ENCODE peak calls at places on chromosomes 13 and 19, in six cellular contexts. Q is upper lobe of right lung, T is AG04450, G is astrocyte of the spinal cord, D is kidney epithelial cell, P is heart right ventricle. A is an unnamed sample.

GRCh38 chr19:19305066-19305465 is 15.2 kb downstream of the SUGP1 start:
- DNase-seq in Q (no peak), T (no peak), G (no peak), D (no peak), P (no peak), A (no peak)

GRCh38 chr19:370641-371330 is 26.2 kb upstream of the MIER2 start:
- DNase-seq in Q (no peak), T (no peak), G (no peak), D (no peak), P (no peak), A (no peak)

GRCh38 chr13:90984737-90985136 is 362.8 kb upstream of the MIR17HG start:
- DNase-seq in Q (no peak), T (no peak), G (no peak), D (no peak), P (no peak), A (no peak)

GRCh38 chr13:65854431-65854830 is 1375.7 kb downstream of the PCDH9 start:
- DNase-seq in Q (no peak), T (no peak), G (no peak), D (no peak), P (no peak), A (no peak)

GRCh38 chr13:26442541-26442940 is 114.9 kb upstream of the WASF3 start:
- DNase-seq in Q (no peak), T (peak), G (peak), D (no peak), P (no peak), A (no peak)

GRCh38 chr13:20824762-20825161 is 51.0 kb upstream of the EEF1AKMT1 start:
- DNase-seq in Q (no peak), T (no peak), G (peak), D (no peak), P (no peak), A (no peak)

GRCh38 chr13:22134261-22134660 is 463.4 kb downstream of the FGF9 start:
- DNase-seq in Q (no peak), T (no peak), G (no peak), D (no peak), P (no peak), A (no peak)

GRCh38 chr13:39895254-39895653 is 239.8 kb downstream of the COG6 start:
- DNase-seq in Q (no peak), T (no peak), G (peak), D (no peak), P (no peak), A (no peak)

GRCh38 chr13:110130431-110130830 is 176.5 kb downstream of the COL4A1 start:
- DNase-seq in Q (no peak), T (no peak), G (no peak), D (no peak), P (no peak), A (no peak)

GRCh38 chr19:17184381-17184841 is 30.7 kb upstream of the USE1 start:
- DNase-seq in Q (no peak), T (no peak), G (no peak), D (no peak), P (no peak), A (no peak)

GRCh38 chr13:51914137-51914493 is 52.3 kb downstream of the CCDC70 start:
- DNase-seq in Q (no peak), T (no peak), G (no peak), D (no peak), P (no peak), A (no peak)

GRCh38 chr19:56837492-56837891 is 3.0 kb downstream of the PEG3 start:
- DNase-seq in Q (peak), T (no peak), G (peak), D (peak), P (peak), A (no peak)

GRCh38 chr13:21458457-21458815 is 667 bp downstream of the ZDHHC20 start:
- DNase-seq in Q (peak), T (no peak), G (no peak), D (no peak), P (peak), A (no peak)

GRCh38 chr19:17929056-17929455 is 3.8 kb upstream of the CCDC124 start:
- DNase-seq in Q (no peak), T (no peak), G (no peak), D (no peak), P (no peak), A (no peak)

GRCh38 chr13:74867460-74867859 is 614.5 kb downstream of the TBC1D4 start:
- DNase-seq in Q (no peak), T (no peak), G (no peak), D (no peak), P (no peak), A (no peak)

GRCh38 chr19:48627211-48627864 is 8.0 kb downstream of the SPHK2 start:
- DNase-seq in Q (peak), T (no peak), G (no peak), D (no peak), P (no peak), A (no peak)

GRCh38 chr13:73417012-73417615 is 358.3 kb downstream of the KLF5 start:
- DNase-seq in Q (no peak), T (no peak), G (no peak), D (no peak), P (no peak), A (no peak)

GRCh38 chr19:17248011-17248776 is 2.5 kb upstream of the NR2F6 start:
- DNase-seq in Q (no peak), T (no peak), G (no peak), D (no peak), P (no peak), A (no peak)

GRCh38 chr13:38398810-38399493 is 49.3 kb downstream of the UFM1 start:
- DNase-seq in Q (no peak), T (no peak), G (no peak), D (peak), P (no peak), A (peak)

GRCh38 chr13:112012004-112012704 is 54.8 kb upstream of the SOX1 start:
- DNase-seq in Q (peak), T (no peak), G (no peak), D (no peak), P (no peak), A (no peak)

GRCh38 chr13:100646030-100646673 is 28.4 kb downstream of the TMTC4 start:
- DNase-seq in Q (no peak), T (no peak), G (peak), D (no peak), P (no peak), A (peak)

GRCh38 chr13:21637296-21637695 is 33.3 kb upstream of the MICU2 start:
- DNase-seq in Q (peak), T (no peak), G (peak), D (peak), P (no peak), A (no peak)

GRCh38 chr19:18683109-18683954 is at the start of gene CRTC1:
- DNase-seq in Q (peak), T (peak), G (peak), D (peak), P (peak), A (peak)

DNA sequence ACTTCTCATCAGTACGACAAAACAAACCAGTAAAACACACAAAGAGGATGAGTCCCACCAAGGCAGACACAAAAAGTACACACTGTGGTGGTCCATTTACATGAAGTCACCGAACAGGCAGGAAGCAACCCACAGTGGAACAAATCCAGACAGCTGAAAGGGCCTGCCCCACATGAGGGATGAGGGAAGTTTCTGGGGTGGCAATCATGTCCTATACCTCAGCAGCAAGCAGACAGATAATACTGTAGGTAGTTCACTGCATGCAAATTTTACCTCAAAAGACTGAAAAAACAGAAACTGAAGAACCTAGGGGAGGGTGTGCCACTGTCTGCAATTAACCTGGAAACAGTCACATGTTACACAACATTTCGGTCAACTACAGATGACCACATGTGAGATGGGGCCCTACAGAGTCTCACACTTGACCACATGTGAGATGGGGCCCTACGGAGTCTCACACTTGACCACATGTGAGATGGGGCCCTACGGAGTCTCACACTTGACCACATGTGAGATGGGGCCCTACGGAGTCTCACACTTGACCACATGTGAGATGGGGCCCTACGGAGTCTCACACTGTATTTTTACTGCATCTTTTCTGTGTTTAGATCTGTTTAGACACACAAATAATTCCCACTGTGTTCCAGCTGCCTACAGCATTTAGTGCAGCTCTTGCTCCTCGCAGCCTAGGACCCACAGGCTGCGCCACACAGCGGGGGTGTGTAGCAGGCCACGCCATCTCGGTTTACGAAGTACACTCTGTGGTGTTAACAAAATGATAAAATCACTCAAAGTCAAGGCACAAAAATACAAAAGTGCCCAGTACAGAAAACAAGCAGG is 22.2 kb downstream of the PCID2 start:
- DNase-seq in Q (no peak), T (no peak), G (peak), D (no peak), P (no peak), A (no peak)
- H3K4me3 ChIP-seq in Q (no peak), T (no peak), G (no peak), D (no peak), P (no peak), A (no peak)

DNA sequence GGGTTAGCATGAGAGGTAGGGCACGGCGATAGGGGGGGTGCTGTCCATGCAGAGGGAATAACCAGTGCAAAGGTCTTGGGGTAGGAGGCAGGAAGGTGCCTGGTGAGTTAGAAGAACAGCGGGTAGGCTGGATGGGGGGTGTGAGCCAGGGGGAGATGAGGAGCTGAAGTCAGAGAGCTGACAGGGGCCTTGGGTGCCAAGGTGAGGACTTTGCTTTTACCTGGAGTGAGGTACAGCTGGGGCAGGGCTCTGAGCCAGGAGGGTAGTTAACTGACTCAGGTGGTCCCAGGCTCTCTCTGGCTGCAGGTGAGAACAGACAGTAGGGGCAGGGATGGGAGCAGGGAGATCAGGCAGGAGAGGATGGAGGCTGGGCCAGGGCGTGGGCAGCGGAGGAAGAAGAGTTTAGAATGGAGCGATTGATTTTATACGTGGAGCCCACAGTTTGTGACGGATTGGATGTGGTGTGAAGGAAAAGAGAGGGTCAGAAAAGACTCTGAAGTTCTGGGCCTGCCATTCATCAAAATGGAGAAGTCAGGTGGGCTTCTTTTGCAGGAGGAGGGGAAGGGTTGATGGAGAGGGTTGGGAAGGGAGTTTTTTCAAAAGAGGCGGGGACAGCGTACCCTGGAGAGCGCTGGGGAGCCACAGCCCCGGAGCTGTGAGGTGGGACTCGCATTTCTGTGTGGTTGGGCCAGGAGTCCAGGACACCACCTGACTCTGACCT is 1.2 kb upstream of the GRAMD1A start:
- DNase-seq in Q (no peak), T (no peak), G (no peak), D (no peak), P (no peak), A (no peak)
- H3K4me3 ChIP-seq in Q (peak), T (peak), G (peak), D (peak), P (peak), A (peak)

GRCh38 chr19:40565355-40565754 is 11.3 kb upstream of the SHKBP1 start:
- DNase-seq in Q (no peak), T (no peak), G (no peak), D (no peak), P (no peak), A (no peak)

GRCh38 chr19:40567040-40567749 is 9.5 kb upstream of the SHKBP1 start:
- DNase-seq in Q (no peak), T (no peak), G (no peak), D (no peak), P (no peak), A (no peak)

GRCh38 chr19:40565910-40566495 is 10.7 kb upstream of the SHKBP1 start:
- DNase-seq in Q (no peak), T (no peak), G (no peak), D (no peak), P (no peak), A (no peak)

GRCh38 chr19:40570313-40571004 is 6.2 kb upstream of the SHKBP1 start:
- DNase-seq in Q (peak), T (peak), G (peak), D (peak), P (peak), A (peak)

DNA sequence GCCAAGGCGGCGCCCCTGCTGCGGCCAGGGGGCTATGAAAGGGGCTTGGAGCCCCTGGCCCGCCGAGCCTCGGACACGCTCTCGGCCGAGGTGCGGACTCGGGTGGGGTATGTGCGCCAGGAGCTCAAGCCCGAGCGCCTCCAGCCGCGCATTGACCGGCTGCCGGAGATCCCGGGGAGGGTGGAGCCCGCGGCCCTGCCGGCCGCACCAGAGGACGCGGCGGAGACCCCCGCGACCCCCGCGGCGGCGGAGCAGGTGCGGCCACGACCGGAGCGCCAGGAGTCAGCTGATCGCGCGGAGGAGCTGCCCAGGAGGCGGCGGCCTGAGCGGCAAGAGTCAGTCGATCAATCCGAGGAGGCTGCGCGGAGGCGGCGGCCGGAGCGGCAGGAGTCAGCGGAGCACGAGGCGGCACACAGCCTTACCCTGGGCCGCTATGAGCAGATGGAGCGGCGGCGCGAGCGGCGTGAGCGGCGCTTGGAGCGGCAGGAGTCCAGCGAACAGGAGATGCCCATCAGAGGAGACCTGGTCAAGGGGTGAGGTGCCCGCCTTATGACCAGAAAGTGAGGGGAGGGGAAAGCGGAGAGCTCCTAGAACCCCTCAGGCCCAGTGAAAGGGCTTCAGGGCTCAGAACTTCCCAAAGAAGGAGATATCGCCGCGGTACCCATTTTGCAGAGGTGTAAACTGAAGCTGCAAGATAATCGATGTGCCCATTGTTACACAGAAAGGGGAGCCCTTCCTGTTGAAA is 8.8 kb upstream of the SHKBP1 start:
- DNase-seq in Q (no peak), T (no peak), G (no peak), D (no peak), P (no peak), A (no peak)
- H3K4me3 ChIP-seq in Q (peak), T (peak), G (no peak), D (peak), P (peak), A (peak)

DNA sequence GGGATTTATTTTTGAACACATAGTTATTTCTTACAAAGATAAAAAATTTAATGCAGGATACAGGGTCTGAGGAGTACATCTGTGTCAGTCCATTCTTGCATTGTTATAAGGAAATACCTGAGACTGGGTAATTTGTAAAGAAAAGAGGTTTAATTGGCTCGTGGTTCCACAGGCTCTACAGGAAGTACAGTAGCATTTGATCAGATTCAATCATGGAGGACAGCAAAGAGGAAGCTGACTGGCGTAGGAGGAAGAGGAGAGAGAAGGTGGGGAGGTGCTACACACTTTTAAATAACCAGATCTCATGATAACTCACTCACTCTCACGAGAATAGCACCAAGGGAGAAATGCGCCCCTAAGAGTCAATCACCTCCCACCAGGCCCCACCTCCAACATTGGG is 60.3 kb upstream of the MBNL2 start:
- DNase-seq in Q (no peak), T (no peak), G (no peak), D (no peak), P (no peak), A (no peak)
- H3K4me3 ChIP-seq in Q (no peak), T (no peak), G (no peak), D (no peak), P (no peak), A (no peak)

GRCh38 chr19:7500811-7501450 is 12.1 kb upstream of the PEX11G start:
- DNase-seq in Q (peak), T (no peak), G (no peak), D (no peak), P (no peak), A (no peak)
- H3K4me3 ChIP-seq in Q (peak), T (peak), G (no peak), D (peak), P (peak), A (peak)

GRCh38 chr19:50330365-50331078 is 1.3 kb upstream of the KCNC3 start:
- DNase-seq in Q (peak), T (no peak), G (no peak), D (no peak), P (peak), A (no peak)

GRCh38 chr19:50332264-50333038 is 3.3 kb upstream of the KCNC3 start:
- DNase-seq in Q (peak), T (no peak), G (no peak), D (no peak), P (no peak), A (no peak)

GRCh38 chr19:50331187-50332013 is 2.2 kb upstream of the KCNC3 start:
- DNase-seq in Q (peak), T (no peak), G (no peak), D (no peak), P (no peak), A (no peak)

GRCh38 chr19:50333235-50333736 is 4.1 kb upstream of the KCNC3 start:
- DNase-seq in Q (peak), T (peak), G (peak), D (peak), P (peak), A (peak)

GRCh38 chr19:50332014-50332263 is 2.8 kb upstream of the KCNC3 start:
- DNase-seq in Q (peak), T (no peak), G (no peak), D (no peak), P (no peak), A (no peak)
- H3K4me3 ChIP-seq in Q (peak), T (no peak), G (no peak), D (no peak), P (peak), A (no peak)

DNA sequence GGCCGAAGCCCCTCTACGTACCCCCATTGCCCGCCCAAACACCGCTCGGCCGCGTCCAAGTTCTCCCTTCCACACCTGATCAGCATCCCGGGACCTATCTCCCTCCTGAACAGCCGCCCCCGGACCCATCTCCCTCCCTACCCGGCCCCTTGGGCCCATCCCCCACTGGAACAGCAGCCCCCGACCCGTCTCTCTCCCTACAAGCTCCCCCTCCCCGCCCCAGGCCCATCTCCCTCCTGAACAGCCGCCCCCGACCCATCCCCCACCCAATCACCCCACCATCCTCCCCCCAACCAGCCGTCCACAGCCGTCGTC is 608 bp downstream of the ZSCAN1 start:
- DNase-seq in Q (no peak), T (no peak), G (no peak), D (no peak), P (no peak), A (no peak)
- H3K4me3 ChIP-seq in Q (peak), T (peak), G (peak), D (peak), P (peak), A (peak)

GRCh38 chr13:98866882-98867281 is 111.0 kb downstream of the DOCK9 start:
- DNase-seq in Q (no peak), T (no peak), G (no peak), D (no peak), P (no peak), A (no peak)
- H3K4me3 ChIP-seq in Q (no peak), T (no peak), G (no peak), D (no peak), P (no peak), A (no peak)

GRCh38 chr13:102401755-102402154 is at the start of gene FGF14:
- DNase-seq in Q (no peak), T (no peak), G (peak), D (no peak), P (no peak), A (no peak)
- H3K4me3 ChIP-seq in Q (peak), T (peak), G (peak), D (peak), P (peak), A (peak)

A was measured in skeletal muscle cell.